ENCODE peak calls at places on chromosomes 16 and 17, in eight cellular contexts. H, Q, Y, P, D, V, I and C are unnamed samples.

GRCh38 chr16:4317471-4318170 is 1.8 kb downstream of the GLIS2 start:
- DNase-seq in H (peak), Q (no peak), Y (no peak), P (no peak), D (peak), V (no peak), I (no peak), C (no peak)

GRCh38 chr17:9125722-9126121 is 104.4 kb downstream of the NTN1 start:
- DNase-seq in H (no peak), Q (no peak), Y (no peak), P (no peak), D (no peak), V (no peak), I (no peak), C (peak)

GRCh38 chr17:75601057-75601987 is 13.7 kb downstream of the MYO15B start:
- DNase-seq in H (peak), Q (peak), Y (peak), P (no peak), D (peak), V (peak), I (peak), C (peak)

GRCh38 chr16:56349086-56349415 is 76.3 kb downstream of the AMFR start:
- DNase-seq in H (no peak), Q (no peak), Y (no peak), P (no peak), D (no peak), V (no peak), I (no peak), C (no peak)

GRCh38 chr16:88387177-88387576 is 4.4 kb downstream of the ZNF469 start:
- DNase-seq in H (no peak), Q (no peak), Y (no peak), P (no peak), D (no peak), V (peak), I (no peak), C (no peak)

GRCh38 chr16:88376053-88376834 is 6.5 kb upstream of the ZNF469 start:
- DNase-seq in H (no peak), Q (no peak), Y (no peak), P (no peak), D (peak), V (peak), I (no peak), C (peak)

GRCh38 chr16:12133738-12134137 is 157.2 kb downstream of the SNX29 start:
- DNase-seq in H (no peak), Q (no peak), Y (no peak), P (no peak), D (no peak), V (no peak), I (no peak), C (no peak)

GRCh38 chr17:43676471-43676870 is 14.7 kb upstream of the MEOX1 start:
- DNase-seq in H (no peak), Q (no peak), Y (no peak), P (no peak), D (no peak), V (no peak), I (no peak), C (no peak)

GRCh38 chr16:56284521-56284920 is 93.2 kb downstream of the GNAO1 start:
- DNase-seq in H (no peak), Q (no peak), Y (no peak), P (no peak), D (no peak), V (no peak), I (no peak), C (no peak)

GRCh38 chr16:46706642-46707041 is 17.2 kb downstream of the ORC6 start:
- DNase-seq in H (no peak), Q (no peak), Y (no peak), P (no peak), D (no peak), V (no peak), I (no peak), C (no peak)
- H3K27ac ChIP-seq in H (no peak), Q (no peak), Y (no peak), P (no peak), D (no peak), V (no peak), I (no peak), C (no peak)

GRCh38 chr17:40351185-40352043 is 13.1 kb downstream of the GJD3 start:
- DNase-seq in H (peak), Q (no peak), Y (no peak), P (no peak), D (no peak), V (no peak), I (no peak), C (peak)

GRCh38 chr17:40352779-40353394 is 11.7 kb downstream of the GJD3 start:
- DNase-seq in H (no peak), Q (no peak), Y (peak), P (no peak), D (no peak), V (no peak), I (no peak), C (no peak)

GRCh38 chr17:40350410-40351184 is 13.9 kb downstream of the GJD3 start:
- DNase-seq in H (peak), Q (no peak), Y (no peak), P (no peak), D (no peak), V (no peak), I (no peak), C (peak)

GRCh38 chr17:40354191-40355122 is 10.1 kb downstream of the GJD3 start:
- DNase-seq in H (no peak), Q (no peak), Y (no peak), P (no peak), D (no peak), V (no peak), I (no peak), C (no peak)

GRCh38 chr17:40352044-40352778 is 12.3 kb downstream of the GJD3 start:
- DNase-seq in H (no peak), Q (no peak), Y (no peak), P (no peak), D (no peak), V (no peak), I (no peak), C (no peak)
- H3K27ac ChIP-seq in H (no peak), Q (peak), Y (no peak), P (no peak), D (no peak), V (peak), I (no peak), C (peak)

GRCh38 chr17:48013876-48014602 is 23.6 kb downstream of the COPZ2 start:
- DNase-seq in H (peak), Q (no peak), Y (no peak), P (no peak), D (no peak), V (no peak), I (peak), C (no peak)

GRCh38 chr17:48012151-48012520 is 25.5 kb downstream of the COPZ2 start:
- DNase-seq in H (peak), Q (no peak), Y (peak), P (no peak), D (no peak), V (peak), I (peak), C (peak)

GRCh38 chr17:48006936-48007703 is 30.5 kb downstream of the COPZ2 start:
- DNase-seq in H (no peak), Q (no peak), Y (no peak), P (no peak), D (no peak), V (no peak), I (no peak), C (no peak)

GRCh38 chr17:48011405-48012150 is 26.0 kb downstream of the COPZ2 start:
- DNase-seq in H (peak), Q (no peak), Y (peak), P (no peak), D (no peak), V (no peak), I (peak), C (peak)

GRCh38 chr17:48010193-48010592 is 27.4 kb downstream of the COPZ2 start:
- DNase-seq in H (no peak), Q (no peak), Y (no peak), P (no peak), D (no peak), V (no peak), I (no peak), C (no peak)
- H3K27ac ChIP-seq in H (no peak), Q (no peak), Y (no peak), P (no peak), D (no peak), V (no peak), I (no peak), C (no peak)

GRCh38 chr17:80921159-80921558 is 70.5 kb upstream of the CHMP6 start:
- DNase-seq in H (no peak), Q (no peak), Y (no peak), P (no peak), D (peak), V (no peak), I (no peak), C (no peak)
- H3K27ac ChIP-seq in H (no peak), Q (no peak), Y (no peak), P (no peak), D (no peak), V (no peak), I (no peak), C (no peak)

DNA sequence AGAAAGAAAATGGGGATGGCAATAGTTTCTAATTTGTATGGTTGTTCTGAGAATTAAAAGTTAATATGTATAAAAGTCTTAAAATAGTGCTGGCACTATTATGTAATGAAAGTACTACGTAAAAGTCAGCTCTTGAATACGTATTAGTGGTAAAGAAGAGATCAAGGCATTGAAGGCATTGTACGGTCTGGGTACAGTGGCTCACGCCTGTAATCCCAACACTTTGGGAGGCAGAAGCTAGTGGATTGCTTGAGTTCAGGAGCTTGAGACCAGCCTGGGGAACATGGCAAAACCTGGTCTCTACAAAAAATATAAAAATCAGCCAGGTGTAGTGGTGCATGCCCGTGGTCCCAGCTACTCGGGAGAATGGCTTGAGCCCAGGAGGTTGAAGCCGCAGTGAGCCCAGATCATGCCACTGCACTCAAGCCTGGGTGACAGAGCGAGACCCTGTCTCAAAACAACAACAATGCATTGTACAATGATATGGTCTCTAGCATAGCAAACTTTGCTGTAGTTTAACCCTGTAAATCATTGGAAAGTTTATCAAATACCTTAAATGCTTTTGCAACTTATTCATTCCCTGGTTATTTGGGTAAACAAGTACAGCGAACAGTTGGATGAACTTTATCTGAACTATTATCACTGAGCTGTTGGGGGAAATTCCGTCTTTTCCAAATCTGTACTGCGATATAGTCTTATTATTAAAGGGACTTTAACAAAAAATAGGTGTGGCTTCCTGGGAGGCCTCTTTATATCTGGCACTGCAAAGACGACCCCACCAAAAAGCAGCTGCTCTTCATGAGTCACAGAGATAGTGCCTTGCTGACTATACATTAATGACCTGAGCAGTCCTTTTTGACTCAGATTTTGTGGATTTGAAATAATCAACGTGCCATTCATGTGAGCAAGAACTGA is 73.6 kb downstream of the GPRC5B start:
- DNase-seq in H (no peak), Q (no peak), Y (no peak), P (no peak), D (no peak), V (no peak), I (no peak), C (no peak)
- H3K27ac ChIP-seq in H (no peak), Q (no peak), Y (no peak), P (peak), D (peak), V (peak), I (no peak), C (no peak)

DNA sequence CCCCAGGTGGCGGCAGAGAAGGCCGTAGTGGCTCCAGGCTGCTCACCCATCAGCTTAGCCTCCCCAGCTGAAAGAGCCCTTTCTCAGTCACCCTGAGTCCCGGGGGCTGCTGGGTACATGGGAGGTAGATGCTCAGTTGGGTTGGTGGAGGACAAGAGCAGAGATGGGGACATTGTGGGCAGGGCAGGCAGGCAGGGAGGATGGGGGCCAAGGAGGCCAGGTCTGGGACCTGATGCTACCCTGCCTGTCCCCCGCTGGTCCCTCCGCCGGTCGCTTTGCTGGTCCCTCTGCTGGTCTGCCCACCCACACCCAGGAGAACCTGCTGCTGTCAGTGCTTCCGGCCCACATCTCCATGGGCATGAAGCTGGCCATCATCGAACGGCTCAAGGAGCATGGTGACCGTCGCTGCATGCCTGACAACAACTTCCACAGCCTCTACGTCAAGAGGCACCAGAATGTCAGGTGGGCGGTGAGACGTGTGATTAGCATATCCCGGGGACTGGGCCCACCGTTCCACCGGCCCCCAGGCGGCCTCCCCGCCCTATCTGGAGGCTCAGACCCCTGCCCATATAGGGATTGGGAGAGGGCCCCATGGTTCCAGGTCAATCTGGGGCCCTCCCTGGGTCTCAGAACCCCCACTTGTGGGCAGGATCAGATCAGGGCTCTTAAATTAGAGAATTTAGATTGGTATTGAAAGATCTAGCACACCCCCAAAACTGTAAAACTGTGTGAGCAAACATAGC is 26.9 kb downstream of the ADCY7 start:
- DNase-seq in H (no peak), Q (no peak), Y (no peak), P (no peak), D (no peak), V (no peak), I (no peak), C (no peak)
- H3K27ac ChIP-seq in H (no peak), Q (no peak), Y (no peak), P (no peak), D (no peak), V (no peak), I (no peak), C (no peak)

GRCh38 chr17:28745052-28745776 is 1.4 kb downstream of the TRAF4 start:
- DNase-seq in H (peak), Q (no peak), Y (peak), P (no peak), D (no peak), V (no peak), I (peak), C (peak)

GRCh38 chr17:28747046-28747691 is 3.4 kb downstream of the TRAF4 start:
- DNase-seq in H (no peak), Q (peak), Y (no peak), P (no peak), D (no peak), V (no peak), I (peak), C (no peak)

GRCh38 chr17:28744802-28745051 is 916 bp downstream of the TRAF4 start:
- DNase-seq in H (no peak), Q (no peak), Y (no peak), P (no peak), D (no peak), V (no peak), I (peak), C (no peak)

GRCh38 chr17:28746611-28747045 is 2.8 kb downstream of the TRAF4 start:
- DNase-seq in H (peak), Q (peak), Y (no peak), P (no peak), D (no peak), V (no peak), I (peak), C (no peak)

GRCh38 chr17:28745777-28746473 is 2.1 kb downstream of the TRAF4 start:
- DNase-seq in H (no peak), Q (peak), Y (no peak), P (no peak), D (peak), V (no peak), I (peak), C (no peak)
- H3K27ac ChIP-seq in H (peak), Q (peak), Y (peak), P (no peak), D (peak), V (no peak), I (no peak), C (peak)

GRCh38 chr17:18004901-18005305 is 32.2 kb downstream of the DRC3 start:
- DNase-seq in H (peak), Q (no peak), Y (peak), P (no peak), D (no peak), V (peak), I (peak), C (no peak)
- H3K27ac ChIP-seq in H (no peak), Q (no peak), Y (no peak), P (no peak), D (no peak), V (peak), I (no peak), C (no peak)